ENCODE peak calls at places on chromosomes 5 and 9, in nine cellular contexts. B is T-helper 1 cell; Y is MV-4-11; A is stimulated activated CD4-positive, alpha-beta T cell treated with anti-CD3 and anti-CD28 coated beads, Interleukin-15, amount 100 ng/mL, for 24 hours; H is adipocyte; P is NCI-H1417; O is AG09319; M is esophagus squamous epithelium; R is activated T-cell treated with anti-CD3 and anti-CD28 coated beads for 48 hours. F is an unnamed sample.

GRCh38 chr9:127720031-127720864 is 4.4 kb downstream of the TTC16 start:
- DNase-seq in H (no peak), R (no peak), P (no peak), Y (no peak), M (no peak), B (no peak), O (no peak), A (no peak), F (no peak)

GRCh38 chr9:120636194-120636957 is 56.4 kb upstream of the CDK5RAP2 start:
- DNase-seq in O (no peak), A (no peak), M (no peak), Y (no peak), B (no peak), R (no peak), P (no peak), H (no peak), F (no peak)

GRCh38 chr9:76245518-76245917 is 148.7 kb downstream of the RFK start:
- DNase-seq in M (no peak), H (no peak), B (no peak), P (no peak), Y (peak), R (no peak), A (no peak), O (no peak), F (no peak)

GRCh38 chr5:1785984-1786383 is 13.7 kb downstream of the MRPL36 start:
- DNase-seq in Y (no peak), P (no peak), H (no peak), B (no peak), M (no peak), A (no peak), O (no peak), R (no peak), F (no peak)

GRCh38 chr9:126146254-126147145 is 180.1 kb upstream of the MVB12B start:
- DNase-seq in M (no peak), O (no peak), B (no peak), R (peak), A (peak), P (peak), H (no peak), Y (no peak), F (peak)

GRCh38 chr5:166671818-166672217 is 1619.6 kb upstream of the WWC1 start:
- DNase-seq in M (no peak), B (no peak), Y (no peak), A (no peak), P (no peak), H (no peak), O (no peak), R (no peak), F (no peak)

GRCh38 chr9:77386187-77386586 is 208.9 kb downstream of the VPS13A start:
- DNase-seq in Y (no peak), A (no peak), M (no peak), R (no peak), H (peak), P (no peak), B (no peak), O (no peak), F (no peak)

GRCh38 chr5:160001457-160001856 is 7.5 kb upstream of the TTC1 start:
- DNase-seq in P (no peak), Y (no peak), O (no peak), A (no peak), R (no peak), B (no peak), H (no peak), M (no peak), F (no peak)

GRCh38 chr9:136645343-136645902 is 17.3 kb upstream of the EGFL7 start:
- DNase-seq in A (no peak), P (no peak), B (no peak), M (no peak), H (no peak), Y (no peak), O (no peak), R (no peak), F (no peak)

GRCh38 chr5:1901081-1901480 is 18.4 kb upstream of the IRX4 start:
- DNase-seq in H (no peak), R (no peak), M (no peak), B (no peak), A (no peak), P (no peak), O (no peak), Y (no peak), F (no peak)

GRCh38 chr5:177454397-177455035 is 7.9 kb downstream of the PRR7 start:
- DNase-seq in R (peak), H (peak), M (peak), P (peak), O (no peak), Y (peak), A (peak), B (peak), F (peak)

GRCh38 chr5:32390819-32391591 is 53.5 kb downstream of the ZFR start:
- DNase-seq in M (no peak), Y (peak), B (no peak), H (peak), A (no peak), R (no peak), P (no peak), O (peak), F (no peak)

GRCh38 chr9:128940946-128941755 is 6.3 kb downstream of the DOLK start:
- DNase-seq in Y (no peak), B (no peak), M (no peak), A (no peak), R (no peak), P (no peak), O (no peak), H (no peak), F (no peak)

GRCh38 chr5:73454379-73455036 is 5.9 kb upstream of the FOXD1 start:
- DNase-seq in Y (peak), H (peak), A (peak), M (no peak), O (peak), B (peak), P (peak), R (no peak), F (peak)

GRCh38 chr9:114072181-114073140 is 5.6 kb downstream of the AMBP start:
- DNase-seq in Y (no peak), R (no peak), M (no peak), P (no peak), B (no peak), H (peak), A (no peak), O (peak), F (peak)

GRCh38 chr9:133696036-133696435 is 42.1 kb downstream of the SARDH start:
- DNase-seq in R (no peak), Y (no peak), H (no peak), O (no peak), B (no peak), M (no peak), P (no peak), A (no peak), F (no peak)

F was measured in mucosa of gallbladder.